ENCODE peak calls at places on chromosome 14, in six cellular contexts. D is astrocyte of the cerebellum, H is GM12865, V is fibroblast of lung, X is breast epithelium, K is Calu3. Q is an unnamed sample.
A peak's percentile ranks its signal among the peaks of the same experiment; 100 is the strongest.

GRCh38 chr14:24324024-24324423 is 10.8 kb downstream of the ADCY4 start:
- DNase-seq in D (no peak), H (no peak), V (no peak), X (no peak), K (no peak), Q (peak; percentile 59)

GRCh38 chr14:34826661-34827060 is 48.5 kb downstream of the BAZ1A start:
- DNase-seq in D (no peak), H (no peak), V (peak; percentile 31), X (no peak), K (no peak), Q (no peak)

GRCh38 chr14:86882818-86883217 is 1110.2 kb downstream of the GALC start:
- DNase-seq in D (no peak), H (no peak), V (no peak), X (no peak), K (no peak), Q (no peak)

GRCh38 chr14:77848031-77848430 is 48.1 kb downstream of the ADCK1 start:
- DNase-seq in D (no peak), H (no peak), V (peak; percentile 18), X (no peak), K (no peak), Q (no peak)

GRCh38 chr14:74547331-74547927 is 53.9 kb downstream of the ISCA2 start:
- DNase-seq in D (no peak), H (no peak), V (no peak), X (no peak), K (no peak), Q (no peak)

GRCh38 chr14:50964683-50965390 is 20.6 kb upstream of the PYGL start:
- DNase-seq in D (peak; percentile 92), H (no peak), V (peak; percentile 96), X (peak; percentile 53), K (peak; percentile 64), Q (peak; percentile 67)

GRCh38 chr14:74257078-74257987 is 18.1 kb downstream of the VSX2 start:
- DNase-seq in D (no peak), H (peak; percentile 54), V (no peak), X (no peak), K (peak; percentile 43), Q (peak; percentile 89)

GRCh38 chr14:77000340-77001235 is 27.9 kb downstream of the IRF2BPL start:
- DNase-seq in D (no peak), H (peak; percentile 27), V (peak; percentile 59), X (no peak), K (no peak), Q (peak; percentile 77)

GRCh38 chr14:102544034-102544744 is 34.6 kb upstream of the ANKRD9 start:
- DNase-seq in D (no peak), H (no peak), V (no peak), X (no peak), K (no peak), Q (no peak)

GRCh38 chr14:33184587-33184986 is 245.9 kb downstream of the NPAS3 start:
- DNase-seq in D (no peak), H (no peak), V (peak; percentile 15), X (no peak), K (no peak), Q (no peak)
- TF ChIP-seq CTCF in D (peak; percentile 30), H (no peak), V (peak; percentile 18), X (no peak), K (no peak), Q (no peak)

GRCh38 chr14:41419709-41420108 is 187.0 kb upstream of the LRFN5 start:
- DNase-seq in D (no peak), H (no peak), V (no peak), X (no peak), K (no peak), Q (no peak)

GRCh38 chr14:41423503-41423902 is 183.2 kb upstream of the LRFN5 start:
- DNase-seq in D (no peak), H (no peak), V (peak; percentile 0), X (no peak), K (no peak), Q (no peak)

GRCh38 chr14:41418851-41419250 is 187.8 kb upstream of the LRFN5 start:
- DNase-seq in D (no peak), H (no peak), V (no peak), X (no peak), K (no peak), Q (no peak)
- TF ChIP-seq CTCF in D (no peak), H (no peak), V (no peak), X (no peak), K (no peak), Q (no peak)

GRCh38 chr14:99981806-99982205 is 83.4 kb upstream of the EVL start:
- DNase-seq in D (no peak), H (no peak), V (no peak), X (no peak), K (no peak), Q (no peak)
- TF ChIP-seq CTCF in D (no peak), H (no peak), V (no peak), X (no peak), K (no peak), Q (no peak)

GRCh38 chr14:94423465-94424056 is 29.0 kb downstream of the SERPINA11 start:
- DNase-seq in D (peak; percentile 54), H (peak; percentile 80), V (peak; percentile 55), X (peak; percentile 25), K (peak; percentile 81), Q (peak; percentile 89)
- TF ChIP-seq CTCF in D (peak; percentile 81), H (peak; percentile 70), V (peak; percentile 73), X (peak; percentile 56), K (peak; percentile 56), Q (peak; percentile 64)

GRCh38 chr14:61925043-61925442 is 162.8 kb downstream of the SNAPC1 start:
- DNase-seq in D (peak; percentile 19), H (peak; percentile 35), V (peak; percentile 28), X (no peak), K (peak; percentile 49), Q (no peak)
- TF ChIP-seq CTCF in D (no peak), H (peak; percentile 40), V (peak; percentile 40), X (no peak), K (no peak), Q (no peak)

DNA sequence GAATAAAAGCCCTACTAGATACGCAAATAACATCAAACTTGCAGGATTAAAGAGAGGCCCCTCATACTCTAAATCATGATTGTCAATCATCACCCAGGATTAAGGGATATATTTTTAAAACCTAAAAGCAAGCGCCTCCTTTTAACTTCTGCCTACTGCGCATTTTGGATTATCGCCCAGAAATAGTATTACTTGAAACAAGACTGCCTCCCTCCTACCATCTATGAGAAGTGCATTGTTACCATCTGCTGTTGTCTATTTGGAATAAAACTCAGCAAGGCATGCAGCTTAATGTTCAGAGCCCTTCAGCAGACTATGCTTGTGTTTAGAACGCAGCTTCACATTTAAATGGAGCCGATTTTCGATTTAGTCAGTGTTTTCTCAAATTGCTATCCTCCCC is 79.6 kb downstream of the EXOC5 start:
- DNase-seq in D (peak; percentile 13), H (no peak), V (peak; percentile 3), X (no peak), K (no peak), Q (no peak)
- TF ChIP-seq CTCF in D (no peak), H (no peak), V (peak; percentile 10), X (no peak), K (no peak), Q (no peak)

GRCh38 chr14:96098309-96098998 is 59.3 kb downstream of the C14orf132 start:
- DNase-seq in D (peak; percentile 26), H (peak; percentile 58), V (peak; percentile 53), X (no peak), K (peak; percentile 72), Q (peak; percentile 47)
- TF ChIP-seq CTCF in D (peak; percentile 87), H (peak; percentile 62), V (peak; percentile 95), X (peak; percentile 52), K (peak; percentile 43), Q (peak; percentile 58)

DNA sequence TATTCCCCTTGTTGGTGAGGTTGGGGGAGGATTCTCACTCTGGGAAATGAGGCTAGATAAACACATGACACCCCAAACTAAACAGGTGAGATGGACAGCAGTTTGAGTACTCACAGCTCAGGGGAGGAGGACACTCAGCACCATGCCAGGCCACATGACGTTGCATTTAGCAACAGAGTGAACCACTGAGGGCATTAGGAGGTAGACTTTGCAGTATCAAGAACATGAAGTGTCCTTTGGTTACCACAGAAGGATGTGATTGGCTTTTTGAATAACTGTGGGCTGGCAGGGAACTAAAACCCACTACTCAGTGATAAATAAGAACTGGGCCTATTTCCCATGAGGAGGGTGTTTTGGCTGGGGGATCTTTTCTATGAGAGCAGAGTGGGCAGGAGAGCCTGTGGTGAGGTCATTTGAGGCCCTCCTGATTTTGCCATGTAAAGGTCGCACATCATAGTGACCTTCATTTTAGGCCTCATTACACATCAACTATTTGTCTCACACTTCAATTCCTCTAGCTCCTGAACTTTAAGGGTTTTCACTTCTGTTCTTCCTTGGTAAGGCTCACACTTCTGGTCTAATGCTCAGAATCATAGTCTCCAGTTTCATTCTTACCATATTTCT is 89.8 kb upstream of the PRKD1 start:
- DNase-seq in D (no peak), H (no peak), V (no peak), X (no peak), K (no peak), Q (no peak)
- TF ChIP-seq CTCF in D (no peak), H (no peak), V (no peak), X (no peak), K (no peak), Q (no peak)

GRCh38 chr14:49173765-49174373 is 412.3 kb downstream of the RPS29 start:
- DNase-seq in D (peak; percentile 72), H (peak; percentile 71), V (peak; percentile 59), X (no peak), K (peak; percentile 68), Q (peak; percentile 58)
- TF ChIP-seq CTCF in D (peak; percentile 77), H (peak; percentile 69), V (peak; percentile 73), X (no peak), K (peak; percentile 41), Q (peak; percentile 45)